ENCODE peak calls at places on chromosomes 16 and 17, in four cellular contexts. One of them, this sample, is unnamed.

GRCh38 chr16:73122604-73123386 is 74.9 kb upstream of the ZFHX3 start:
- DNase-seq in fibroblast of pulmonary artery: peak
- DNase-seq in AML-193: peak
- DNase-seq in GM13976: no peak
- DNase-seq in this sample: no peak

GRCh38 chr17:66098040-66098439 is 93.9 kb downstream of the CEP112 start:
- DNase-seq in fibroblast of pulmonary artery: no peak
- DNase-seq in AML-193: no peak
- DNase-seq in GM13976: no peak
- DNase-seq in this sample: no peak

GRCh38 chr17:34782271-34782670 is 179.0 kb downstream of the CCT6B start:
- DNase-seq in fibroblast of pulmonary artery: no peak
- DNase-seq in AML-193: no peak
- DNase-seq in GM13976: no peak
- DNase-seq in this sample: no peak

GRCh38 chr16:4329354-4329775 is 13.5 kb downstream of the GLIS2 start:
- DNase-seq in fibroblast of pulmonary artery: no peak
- DNase-seq in AML-193: no peak
- DNase-seq in GM13976: no peak
- DNase-seq in this sample: no peak

GRCh38 chr17:13600475-13601316 is 1.0 kb downstream of the HS3ST3A1 start:
- DNase-seq in fibroblast of pulmonary artery: no peak
- DNase-seq in AML-193: no peak
- DNase-seq in GM13976: peak
- DNase-seq in this sample: no peak

GRCh38 chr16:2587891-2588565 is 50.2 kb downstream of the PDPK1 start:
- DNase-seq in fibroblast of pulmonary artery: no peak
- DNase-seq in AML-193: no peak
- DNase-seq in GM13976: no peak
- DNase-seq in this sample: no peak

GRCh38 chr16:55499951-55500350 is 8.9 kb upstream of the LPCAT2 start:
- DNase-seq in fibroblast of pulmonary artery: peak
- DNase-seq in AML-193: peak
- DNase-seq in GM13976: peak
- DNase-seq in this sample: peak

GRCh38 chr17:38565853-38566665 is 39.7 kb downstream of the SRCIN1 start:
- DNase-seq in fibroblast of pulmonary artery: no peak
- DNase-seq in AML-193: no peak
- DNase-seq in GM13976: no peak
- DNase-seq in this sample: no peak

GRCh38 chr16:4515611-4516233 is 22.9 kb downstream of the CDIP1 start:
- DNase-seq in fibroblast of pulmonary artery: peak
- DNase-seq in AML-193: peak
- DNase-seq in GM13976: no peak
- DNase-seq in this sample: no peak

GRCh38 chr17:40190197-40191021 is 13.1 kb downstream of the RAPGEFL1 start:
- DNase-seq in fibroblast of pulmonary artery: no peak
- DNase-seq in AML-193: no peak
- DNase-seq in GM13976: peak
- DNase-seq in this sample: no peak

GRCh38 chr17:32943647-32944191 is 15.8 kb downstream of the TMEM98 start:
- DNase-seq in fibroblast of pulmonary artery: peak
- DNase-seq in AML-193: no peak
- DNase-seq in GM13976: no peak
- DNase-seq in this sample: no peak

GRCh38 chr16:57977418-57978069 is 6.6 kb upstream of the CNGB1 start:
- DNase-seq in fibroblast of pulmonary artery: no peak
- DNase-seq in AML-193: no peak
- DNase-seq in GM13976: no peak
- DNase-seq in this sample: no peak

GRCh38 chr17:41267711-41268110 is 2.5 kb downstream of the KRTAP9-6 start:
- DNase-seq in fibroblast of pulmonary artery: no peak
- DNase-seq in AML-193: no peak
- DNase-seq in GM13976: no peak
- DNase-seq in this sample: no peak

GRCh38 chr16:85437161-85438052 is 175.7 kb upstream of the GSE1 start:
- DNase-seq in fibroblast of pulmonary artery: no peak
- DNase-seq in AML-193: no peak
- DNase-seq in GM13976: no peak
- DNase-seq in this sample: no peak

GRCh38 chr16:85123891-85124635 is 11.8 kb upstream of the CIBAR2 start:
- DNase-seq in fibroblast of pulmonary artery: peak
- DNase-seq in AML-193: no peak
- DNase-seq in GM13976: no peak
- DNase-seq in this sample: no peak

GRCh38 chr16:50173318-50173717 is 20.2 kb downstream of the TENT4B start:
- DNase-seq in fibroblast of pulmonary artery: no peak
- DNase-seq in AML-193: no peak
- DNase-seq in GM13976: no peak
- DNase-seq in this sample: no peak

GRCh38 chr16:31072540-31073072 is 1.4 kb downstream of the ZNF668 start:
- DNase-seq in fibroblast of pulmonary artery: peak
- DNase-seq in AML-193: peak
- DNase-seq in GM13976: no peak
- DNase-seq in this sample: no peak

GRCh38 chr16:1610841-1611653 is 825 bp downstream of the IFT140 start:
- DNase-seq in fibroblast of pulmonary artery: no peak
- DNase-seq in AML-193: no peak
- DNase-seq in GM13976: peak
- DNase-seq in this sample: no peak

GRCh38 chr17:31433091-31433790 is 41.8 kb downstream of the RAB11FIP4 start:
- DNase-seq in fibroblast of pulmonary artery: no peak
- DNase-seq in AML-193: no peak
- DNase-seq in GM13976: peak
- DNase-seq in this sample: no peak

GRCh38 chr16:54207837-54208236 is 78.8 kb downstream of the IRX3 start:
- DNase-seq in fibroblast of pulmonary artery: no peak
- DNase-seq in AML-193: no peak
- DNase-seq in GM13976: no peak
- DNase-seq in this sample: no peak

GRCh38 chr17:28724500-28725165 is 1.4 kb downstream of the TLCD1 start:
- DNase-seq in fibroblast of pulmonary artery: no peak
- DNase-seq in AML-193: no peak
- DNase-seq in GM13976: no peak
- DNase-seq in this sample: no peak

GRCh38 chr17:15154618-15155017 is 110.5 kb downstream of the PMP22 start:
- DNase-seq in fibroblast of pulmonary artery: peak
- DNase-seq in AML-193: peak
- DNase-seq in GM13976: no peak
- DNase-seq in this sample: no peak

GRCh38 chr16:77833906-77834599 is 45.7 kb downstream of the VAT1L start:
- DNase-seq in fibroblast of pulmonary artery: peak
- DNase-seq in AML-193: no peak
- DNase-seq in GM13976: no peak
- DNase-seq in this sample: peak

GRCh38 chr17:63405741-63406261 is 40.3 kb downstream of the CYB561 start:
- DNase-seq in fibroblast of pulmonary artery: peak
- DNase-seq in AML-193: peak
- DNase-seq in GM13976: peak
- DNase-seq in this sample: peak

GRCh38 chr17:12887088-12887487 is 97.8 kb downstream of the ARHGAP44 start:
- DNase-seq in fibroblast of pulmonary artery: no peak
- DNase-seq in AML-193: no peak
- DNase-seq in GM13976: no peak
- DNase-seq in this sample: no peak

GRCh38 chr16:27243725-27244362 is 24.7 kb downstream of the NSMCE1 start:
- DNase-seq in fibroblast of pulmonary artery: no peak
- DNase-seq in AML-193: no peak
- DNase-seq in GM13976: no peak
- DNase-seq in this sample: no peak

GRCh38 chr16:84841787-84842300 is 22.1 kb downstream of the CRISPLD2 start:
- DNase-seq in fibroblast of pulmonary artery: no peak
- DNase-seq in AML-193: no peak
- DNase-seq in GM13976: no peak
- DNase-seq in this sample: no peak

This sample was measured in keratinocyte.